ENCODE peak calls at places on chromosomes 4 and X, in eight cellular contexts. One of them, this sample, is unnamed.

GRCh38 chr4:30380404-30380998 is 339.7 kb upstream of the PCDH7 start:
- DNase-seq in HL-60: peak
- DNase-seq in breast epithelium: no peak
- DNase-seq in SK-N-SH: peak
- DNase-seq in GM23338: peak
- DNase-seq in sigmoid colon: no peak
- DNase-seq in transverse colon: peak
- DNase-seq in suprapubic skin: no peak
- DNase-seq in this sample: no peak

GRCh38 chrX:153875391-153876111 is 10.4 kb downstream of the L1CAM start:
- DNase-seq in transverse colon: peak
- DNase-seq in sigmoid colon: no peak
- DNase-seq in suprapubic skin: no peak
- DNase-seq in breast epithelium: no peak
- DNase-seq in HL-60: peak
- DNase-seq in GM23338: peak
- DNase-seq in SK-N-SH: peak
- DNase-seq in this sample: peak

GRCh38 chrX:29257516-29257915 is 670.3 kb downstream of the IL1RAPL1 start:
- DNase-seq in SK-N-SH: no peak
- DNase-seq in sigmoid colon: no peak
- DNase-seq in breast epithelium: no peak
- DNase-seq in HL-60: no peak
- DNase-seq in transverse colon: no peak
- DNase-seq in GM23338: no peak
- DNase-seq in suprapubic skin: no peak
- DNase-seq in this sample: no peak

GRCh38 chrX:18887177-18887820 is 96.6 kb downstream of the PHKA2 start:
- DNase-seq in GM23338: peak
- DNase-seq in HL-60: no peak
- DNase-seq in breast epithelium: no peak
- DNase-seq in SK-N-SH: no peak
- DNase-seq in suprapubic skin: no peak
- DNase-seq in sigmoid colon: peak
- DNase-seq in transverse colon: peak
- DNase-seq in this sample: peak

GRCh38 chr4:124953059-124953850 is 240.7 kb upstream of the ANKRD50 start:
- DNase-seq in transverse colon: no peak
- DNase-seq in GM23338: no peak
- DNase-seq in HL-60: no peak
- DNase-seq in breast epithelium: no peak
- DNase-seq in SK-N-SH: no peak
- DNase-seq in sigmoid colon: no peak
- DNase-seq in suprapubic skin: no peak
- DNase-seq in this sample: no peak

GRCh38 chr4:186669159-186669720 is 54.4 kb downstream of the FAT1 start:
- DNase-seq in suprapubic skin: no peak
- DNase-seq in HL-60: no peak
- DNase-seq in GM23338: peak
- DNase-seq in breast epithelium: peak
- DNase-seq in sigmoid colon: peak
- DNase-seq in transverse colon: no peak
- DNase-seq in SK-N-SH: peak
- DNase-seq in this sample: no peak

GRCh38 chrX:125681507-125681906 is 361.8 kb downstream of the TEX13C start:
- DNase-seq in transverse colon: no peak
- DNase-seq in suprapubic skin: no peak
- DNase-seq in breast epithelium: no peak
- DNase-seq in sigmoid colon: no peak
- DNase-seq in HL-60: no peak
- DNase-seq in SK-N-SH: no peak
- DNase-seq in GM23338: no peak
- DNase-seq in this sample: no peak

GRCh38 chrX:46208225-46208854 is 336.9 kb downstream of the ZNF674 start:
- DNase-seq in SK-N-SH: no peak
- DNase-seq in breast epithelium: no peak
- DNase-seq in sigmoid colon: no peak
- DNase-seq in suprapubic skin: no peak
- DNase-seq in transverse colon: no peak
- DNase-seq in GM23338: no peak
- DNase-seq in HL-60: no peak
- DNase-seq in this sample: no peak

GRCh38 chr4:156347412-156348075 is 393.9 kb upstream of the CTSO start:
- DNase-seq in sigmoid colon: no peak
- DNase-seq in transverse colon: no peak
- DNase-seq in GM23338: peak
- DNase-seq in SK-N-SH: no peak
- DNase-seq in breast epithelium: no peak
- DNase-seq in suprapubic skin: no peak
- DNase-seq in HL-60: no peak
- DNase-seq in this sample: no peak

GRCh38 chr4:141464366-141464765 is 172.0 kb upstream of the IL15 start:
- DNase-seq in suprapubic skin: no peak
- DNase-seq in sigmoid colon: no peak
- DNase-seq in breast epithelium: no peak
- DNase-seq in HL-60: no peak
- DNase-seq in SK-N-SH: peak
- DNase-seq in transverse colon: no peak
- DNase-seq in GM23338: no peak
- DNase-seq in this sample: no peak

GRCh38 chr4:137664055-137664405 is 131.7 kb upstream of the PCDH18 start:
- DNase-seq in transverse colon: no peak
- DNase-seq in sigmoid colon: no peak
- DNase-seq in breast epithelium: no peak
- DNase-seq in suprapubic skin: no peak
- DNase-seq in SK-N-SH: no peak
- DNase-seq in HL-60: no peak
- DNase-seq in GM23338: peak
- DNase-seq in this sample: no peak

GRCh38 chr4:4227510-4228355 is 1.0 kb upstream of the OTOP1 start:
- DNase-seq in HL-60: no peak
- DNase-seq in sigmoid colon: no peak
- DNase-seq in GM23338: peak
- DNase-seq in SK-N-SH: peak
- DNase-seq in suprapubic skin: no peak
- DNase-seq in breast epithelium: no peak
- DNase-seq in transverse colon: no peak
- DNase-seq in this sample: no peak

GRCh38 chr4:184385705-184386141 is 88.6 kb downstream of the IRF2 start:
- DNase-seq in suprapubic skin: no peak
- DNase-seq in GM23338: peak
- DNase-seq in transverse colon: peak
- DNase-seq in breast epithelium: peak
- DNase-seq in HL-60: peak
- DNase-seq in SK-N-SH: no peak
- DNase-seq in sigmoid colon: peak
- DNase-seq in this sample: no peak

GRCh38 chr4:166318810-166319525 is 445.9 kb downstream of the TLL1 start:
- DNase-seq in HL-60: no peak
- DNase-seq in suprapubic skin: no peak
- DNase-seq in transverse colon: no peak
- DNase-seq in breast epithelium: no peak
- DNase-seq in SK-N-SH: no peak
- DNase-seq in sigmoid colon: no peak
- DNase-seq in GM23338: no peak
- DNase-seq in this sample: no peak

GRCh38 chr4:3308691-3309090 is 15.9 kb downstream of the RGS12 start:
- DNase-seq in breast epithelium: no peak
- DNase-seq in transverse colon: no peak
- DNase-seq in GM23338: no peak
- DNase-seq in HL-60: no peak
- DNase-seq in SK-N-SH: no peak
- DNase-seq in sigmoid colon: no peak
- DNase-seq in suprapubic skin: no peak
- DNase-seq in this sample: peak

GRCh38 chr4:124322234-124322831 is 390.2 kb downstream of the ANKRD50 start:
- DNase-seq in breast epithelium: no peak
- DNase-seq in suprapubic skin: no peak
- DNase-seq in GM23338: peak
- DNase-seq in HL-60: no peak
- DNase-seq in transverse colon: no peak
- DNase-seq in sigmoid colon: no peak
- DNase-seq in SK-N-SH: peak
- DNase-seq in this sample: no peak

GRCh38 chrX:131747173-131747572 is 203.3 kb downstream of the OR13H1 start:
- DNase-seq in suprapubic skin: no peak
- DNase-seq in GM23338: no peak
- DNase-seq in transverse colon: peak
- DNase-seq in SK-N-SH: peak
- DNase-seq in HL-60: peak
- DNase-seq in breast epithelium: peak
- DNase-seq in sigmoid colon: peak
- DNase-seq in this sample: peak

GRCh38 chrX:11423362-11423818 is 130.2 kb downstream of the AMELX start:
- DNase-seq in breast epithelium: no peak
- DNase-seq in sigmoid colon: no peak
- DNase-seq in HL-60: peak
- DNase-seq in transverse colon: peak
- DNase-seq in SK-N-SH: no peak
- DNase-seq in GM23338: no peak
- DNase-seq in suprapubic skin: no peak
- DNase-seq in this sample: no peak

GRCh38 chr4:185839204-185839712 is 27.3 kb upstream of the SORBS2 start:
- DNase-seq in HL-60: no peak
- DNase-seq in breast epithelium: peak
- DNase-seq in sigmoid colon: peak
- DNase-seq in SK-N-SH: no peak
- DNase-seq in suprapubic skin: no peak
- DNase-seq in GM23338: peak
- DNase-seq in transverse colon: peak
- DNase-seq in this sample: no peak

DNA sequence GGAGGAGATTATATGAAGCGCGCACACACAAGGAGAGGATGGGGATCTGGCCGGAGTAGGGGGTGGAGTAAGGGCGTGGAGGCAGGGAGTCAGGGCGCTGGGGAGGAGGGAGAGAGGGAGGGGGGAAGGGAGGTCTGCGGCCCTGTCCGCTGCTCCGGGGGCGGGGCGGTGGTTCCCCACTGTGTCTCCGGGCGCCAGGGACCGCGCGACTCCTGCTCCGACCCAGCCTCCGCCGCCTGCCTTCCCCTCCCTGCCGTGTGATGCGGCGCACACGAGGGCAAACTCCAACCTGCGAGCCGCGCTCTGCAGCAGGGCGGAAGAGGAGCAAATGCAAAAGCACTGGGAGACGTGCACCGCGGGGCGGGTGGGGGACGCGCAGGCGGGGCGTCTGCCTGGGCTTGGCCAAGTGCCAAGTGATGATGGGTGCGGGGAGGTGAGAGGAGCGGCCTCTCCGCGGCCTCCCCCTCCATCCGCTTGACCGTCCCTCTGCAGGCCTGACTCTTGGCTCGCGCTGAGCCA is at the start of gene DCHS2:
- DNase-seq in suprapubic skin: no peak
- DNase-seq in breast epithelium: no peak
- DNase-seq in SK-N-SH: peak
- DNase-seq in HL-60: no peak
- DNase-seq in transverse colon: peak
- DNase-seq in GM23338: peak
- DNase-seq in sigmoid colon: peak
- DNase-seq in this sample: peak
- H3K4me3 ChIP-seq in suprapubic skin: peak
- H3K4me3 ChIP-seq in breast epithelium: peak
- H3K4me3 ChIP-seq in SK-N-SH: no peak
- H3K4me3 ChIP-seq in HL-60: peak
- H3K4me3 ChIP-seq in transverse colon: peak
- H3K4me3 ChIP-seq in GM23338: peak
- H3K4me3 ChIP-seq in sigmoid colon: peak
- H3K4me3 ChIP-seq in this sample: peak

GRCh38 chr4:11633435-11633834 is 204.7 kb upstream of the HS3ST1 start:
- DNase-seq in sigmoid colon: no peak
- DNase-seq in suprapubic skin: no peak
- DNase-seq in HL-60: no peak
- DNase-seq in breast epithelium: no peak
- DNase-seq in SK-N-SH: no peak
- DNase-seq in GM23338: no peak
- DNase-seq in transverse colon: no peak
- DNase-seq in this sample: no peak

GRCh38 chr4:11635336-11635735 is 206.6 kb upstream of the HS3ST1 start:
- DNase-seq in suprapubic skin: no peak
- DNase-seq in SK-N-SH: no peak
- DNase-seq in transverse colon: no peak
- DNase-seq in HL-60: no peak
- DNase-seq in sigmoid colon: no peak
- DNase-seq in GM23338: no peak
- DNase-seq in breast epithelium: no peak
- DNase-seq in this sample: no peak

GRCh38 chr4:11632015-11632414 is 203.3 kb upstream of the HS3ST1 start:
- DNase-seq in SK-N-SH: no peak
- DNase-seq in breast epithelium: no peak
- DNase-seq in sigmoid colon: no peak
- DNase-seq in transverse colon: no peak
- DNase-seq in HL-60: no peak
- DNase-seq in suprapubic skin: no peak
- DNase-seq in GM23338: no peak
- DNase-seq in this sample: no peak

GRCh38 chr4:11632488-11632887 is 203.8 kb upstream of the HS3ST1 start:
- DNase-seq in HL-60: no peak
- DNase-seq in transverse colon: no peak
- DNase-seq in breast epithelium: no peak
- DNase-seq in sigmoid colon: no peak
- DNase-seq in GM23338: no peak
- DNase-seq in SK-N-SH: no peak
- DNase-seq in suprapubic skin: no peak
- DNase-seq in this sample: no peak

DNA sequence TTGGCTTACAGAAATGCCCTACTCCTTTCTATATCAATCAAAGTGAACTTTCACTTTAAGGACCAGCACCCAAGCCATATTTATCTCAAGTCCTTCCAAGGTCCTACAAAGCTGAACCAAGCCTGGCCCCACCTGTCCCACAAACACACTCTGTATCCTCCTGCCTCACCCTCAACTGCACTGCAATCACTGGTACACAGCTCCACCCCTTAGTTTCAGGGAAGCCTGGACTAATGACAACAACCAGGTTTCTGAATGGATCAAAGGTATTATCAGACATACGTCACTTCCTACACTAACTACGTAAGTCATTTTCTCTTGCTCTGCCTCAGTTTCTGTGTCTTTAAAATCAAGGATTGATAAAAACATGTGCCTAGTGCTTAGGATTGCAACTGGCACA is 205.6 kb upstream of the HS3ST1 start:
- DNase-seq in sigmoid colon: no peak
- DNase-seq in transverse colon: peak
- DNase-seq in breast epithelium: no peak
- DNase-seq in GM23338: no peak
- DNase-seq in HL-60: no peak
- DNase-seq in SK-N-SH: no peak
- DNase-seq in suprapubic skin: no peak
- DNase-seq in this sample: no peak
- TF ChIP-seq POLR2AphosphoS5 in sigmoid colon: no peak
- TF ChIP-seq POLR2AphosphoS5 in transverse colon: no peak
- TF ChIP-seq POLR2AphosphoS5 in breast epithelium: no peak
- TF ChIP-seq POLR2AphosphoS5 in GM23338: no peak
- TF ChIP-seq POLR2AphosphoS5 in HL-60: no peak
- TF ChIP-seq POLR2AphosphoS5 in SK-N-SH: no peak
- TF ChIP-seq POLR2AphosphoS5 in suprapubic skin: no peak
- TF ChIP-seq POLR2AphosphoS5 in this sample: no peak

GRCh38 chr4:106624674-106625073 is 256.1 kb upstream of the GIMD1 start:
- DNase-seq in HL-60: no peak
- DNase-seq in SK-N-SH: no peak
- DNase-seq in sigmoid colon: no peak
- DNase-seq in suprapubic skin: no peak
- DNase-seq in breast epithelium: no peak
- DNase-seq in GM23338: no peak
- DNase-seq in transverse colon: no peak
- DNase-seq in this sample: no peak
- H3K4me3 ChIP-seq in HL-60: no peak
- H3K4me3 ChIP-seq in SK-N-SH: no peak
- H3K4me3 ChIP-seq in sigmoid colon: no peak
- H3K4me3 ChIP-seq in suprapubic skin: no peak
- H3K4me3 ChIP-seq in breast epithelium: no peak
- H3K4me3 ChIP-seq in GM23338: no peak
- H3K4me3 ChIP-seq in transverse colon: no peak
- H3K4me3 ChIP-seq in this sample: no peak

GRCh38 chrX:130179579-130180215 is 7.9 kb downstream of the RAB33A start:
- DNase-seq in breast epithelium: no peak
- DNase-seq in SK-N-SH: no peak
- DNase-seq in HL-60: no peak
- DNase-seq in transverse colon: no peak
- DNase-seq in suprapubic skin: no peak
- DNase-seq in GM23338: no peak
- DNase-seq in sigmoid colon: no peak
- DNase-seq in this sample: no peak
- TF ChIP-seq POLR2AphosphoS5 in breast epithelium: no peak
- TF ChIP-seq POLR2AphosphoS5 in SK-N-SH: no peak
- TF ChIP-seq POLR2AphosphoS5 in HL-60: no peak
- TF ChIP-seq POLR2AphosphoS5 in transverse colon: no peak
- TF ChIP-seq POLR2AphosphoS5 in suprapubic skin: no peak
- TF ChIP-seq POLR2AphosphoS5 in GM23338: no peak
- TF ChIP-seq POLR2AphosphoS5 in sigmoid colon: no peak
- TF ChIP-seq POLR2AphosphoS5 in this sample: no peak

This sample was measured in spleen.